ENCODE peak calls at places on chromosomes 7 and 10, in five cellular contexts. V is hepatocyte, B is tibial nerve, E is pancreas, W is IMR-90. G is an unnamed sample. For H3K4me1, the result is how much of the 10 kb centered on the place peaks cover.

GRCh38 chr10:110138197-110138812 is 69.1 kb upstream of the MXI1 start:
- DNase-seq in V (peak), B (no peak), E (no peak), W (peak), G (no peak)

GRCh38 chr7:138307633-138308032 is 152.4 kb upstream of the TRIM24 start:
- DNase-seq in V (no peak), B (no peak), E (no peak), W (no peak), G (no peak)

GRCh38 chr7:79317728-79318127 is 135.7 kb downstream of the MAGI2 start:
- DNase-seq in V (peak), B (no peak), E (no peak), W (peak), G (no peak)

GRCh38 chr7:32586291-32587221 is 91.3 kb downstream of the AVL9 start:
- DNase-seq in V (no peak), B (no peak), E (no peak), W (peak), G (no peak)

GRCh38 chr10:130493021-130493420 is 356.8 kb downstream of the GLRX3 start:
- DNase-seq in V (no peak), B (no peak), E (no peak), W (no peak), G (no peak)

GRCh38 chr7:12146813-12147212 is 64.3 kb upstream of the TMEM106B start:
- DNase-seq in V (no peak), B (no peak), E (no peak), W (no peak), G (no peak)

GRCh38 chr7:78149787-78150186 is 351.2 kb downstream of the PHTF2 start:
- DNase-seq in V (no peak), B (no peak), E (no peak), W (peak), G (no peak)

GRCh38 chr10:87659571-87660483 is at the start of gene PAPSS2:
- DNase-seq in V (peak), B (peak), E (peak), W (peak), G (peak)

GRCh38 chr7:128929201-128929808 is 8.4 kb upstream of the IRF5 start:
- DNase-seq in V (no peak), B (no peak), E (no peak), W (no peak), G (no peak)

DNA sequence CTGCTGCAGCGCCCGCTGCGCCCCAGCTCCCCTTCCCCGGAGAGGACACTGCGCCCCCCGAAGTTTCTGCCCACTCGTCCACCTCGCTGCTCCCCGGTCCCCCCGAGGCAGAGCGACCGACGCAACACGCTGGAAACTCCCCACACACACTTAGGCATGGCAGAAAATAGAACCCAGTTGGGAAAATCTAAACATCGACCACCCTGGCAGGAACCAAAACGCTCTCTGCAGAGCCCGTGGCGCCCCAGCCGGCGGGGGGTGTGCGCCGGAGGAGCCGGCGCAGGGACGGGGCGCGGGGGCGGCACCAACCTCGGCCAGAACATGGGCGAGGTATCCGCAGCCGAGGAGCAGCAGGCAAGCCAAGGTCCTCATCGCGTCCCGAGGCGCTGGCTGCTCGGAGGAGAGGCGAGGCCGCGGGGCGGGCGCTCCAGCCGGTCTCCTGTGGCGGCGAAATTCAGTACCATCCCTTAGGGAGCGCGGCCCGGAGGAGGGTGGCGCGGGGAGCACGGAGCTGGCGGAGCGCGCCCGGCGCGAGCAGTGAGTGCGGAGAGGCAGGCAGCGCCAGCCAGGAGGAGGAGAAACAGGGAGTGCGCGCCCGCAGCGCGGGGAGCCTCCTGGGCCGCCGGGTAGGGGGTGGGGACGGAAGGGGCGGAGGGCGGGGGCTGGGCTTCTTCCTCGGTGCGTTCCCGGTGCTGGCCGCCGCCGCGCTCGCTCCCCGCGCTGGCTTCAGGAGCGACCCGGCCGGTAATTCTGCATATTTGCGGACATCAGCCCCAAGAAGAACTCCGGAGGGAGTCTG is 817 bp downstream of the PDGFA start:
- DNase-seq in V (peak), B (peak), E (peak), W (peak), G (peak)
- H3K4me1 ChIP-seq in V (under half), B (half or more), E (under half), W (under half), G (under half)

DNA sequence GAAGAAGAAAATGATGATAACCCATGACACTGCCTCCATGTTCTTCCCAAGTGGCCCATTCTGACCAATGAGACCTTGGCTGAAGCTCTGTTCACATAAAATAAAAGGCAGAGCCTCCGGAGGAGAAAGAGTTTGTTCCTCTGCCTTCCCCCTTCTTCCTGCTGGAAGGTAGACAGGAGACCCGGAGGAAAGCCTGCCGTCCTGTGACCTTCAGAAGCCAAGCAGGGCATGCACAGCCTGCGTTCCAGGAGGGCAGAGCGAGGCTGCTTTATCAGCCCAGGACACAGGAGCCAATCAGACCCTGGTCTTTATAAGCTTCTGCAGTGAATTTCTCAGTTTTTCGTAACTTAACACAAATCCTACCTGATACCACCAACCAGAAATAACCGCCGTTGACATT is 8.6 kb upstream of the GRID1 start:
- DNase-seq in V (no peak), B (no peak), E (no peak), W (no peak), G (no peak)
- H3K4me1 ChIP-seq in V (under half), B (under half), E (under half), W (under half), G (under half)

GRCh38 chr7:131002600-131002999 is 268.6 kb upstream of the KLF14 start:
- DNase-seq in V (no peak), B (no peak), E (no peak), W (no peak), G (no peak)
- H3K4me1 ChIP-seq in V (under half), B (half or more), E (under half), W (under half), G (under half)

GRCh38 chr10:71978988-71979691 is 14.9 kb downstream of the CHST3 start:
- DNase-seq in V (no peak), B (no peak), E (no peak), W (no peak), G (no peak)

GRCh38 chr10:71981024-71981867 is 17.1 kb downstream of the CHST3 start:
- DNase-seq in V (no peak), B (no peak), E (peak), W (no peak), G (peak)

GRCh38 chr10:71980181-71981023 is 16.2 kb downstream of the CHST3 start:
- DNase-seq in V (no peak), B (no peak), E (no peak), W (peak), G (peak)

GRCh38 chr10:71978476-71978875 is 14.3 kb downstream of the CHST3 start:
- DNase-seq in V (no peak), B (no peak), E (no peak), W (no peak), G (no peak)

GRCh38 chr10:71979692-71980062 is 15.5 kb downstream of the CHST3 start:
- DNase-seq in V (no peak), B (no peak), E (no peak), W (no peak), G (no peak)
- H3K4me1 ChIP-seq in V (half or more), B (half or more), E (under half), W (under half), G (half or more)

GRCh38 chr10:79263951-79264350 is 83.3 kb upstream of the PPIF start:
- DNase-seq in V (no peak), B (no peak), E (no peak), W (no peak), G (no peak)
- H3K4me1 ChIP-seq in V (under half), B (half or more), E (under half), W (half or more), G (under half)

GRCh38 chr10:77400041-77400440 is 237.6 kb downstream of the KCNMA1 start:
- DNase-seq in V (no peak), B (no peak), E (no peak), W (no peak), G (no peak)

GRCh38 chr10:77397103-77397502 is 240.5 kb downstream of the KCNMA1 start:
- DNase-seq in V (no peak), B (no peak), E (no peak), W (no peak), G (no peak)

GRCh38 chr10:77401681-77402080 is 235.9 kb downstream of the KCNMA1 start:
- DNase-seq in V (no peak), B (no peak), E (no peak), W (no peak), G (no peak)

GRCh38 chr10:77398558-77398957 is 239.1 kb downstream of the KCNMA1 start:
- DNase-seq in V (no peak), B (no peak), E (no peak), W (peak), G (no peak)

DNA sequence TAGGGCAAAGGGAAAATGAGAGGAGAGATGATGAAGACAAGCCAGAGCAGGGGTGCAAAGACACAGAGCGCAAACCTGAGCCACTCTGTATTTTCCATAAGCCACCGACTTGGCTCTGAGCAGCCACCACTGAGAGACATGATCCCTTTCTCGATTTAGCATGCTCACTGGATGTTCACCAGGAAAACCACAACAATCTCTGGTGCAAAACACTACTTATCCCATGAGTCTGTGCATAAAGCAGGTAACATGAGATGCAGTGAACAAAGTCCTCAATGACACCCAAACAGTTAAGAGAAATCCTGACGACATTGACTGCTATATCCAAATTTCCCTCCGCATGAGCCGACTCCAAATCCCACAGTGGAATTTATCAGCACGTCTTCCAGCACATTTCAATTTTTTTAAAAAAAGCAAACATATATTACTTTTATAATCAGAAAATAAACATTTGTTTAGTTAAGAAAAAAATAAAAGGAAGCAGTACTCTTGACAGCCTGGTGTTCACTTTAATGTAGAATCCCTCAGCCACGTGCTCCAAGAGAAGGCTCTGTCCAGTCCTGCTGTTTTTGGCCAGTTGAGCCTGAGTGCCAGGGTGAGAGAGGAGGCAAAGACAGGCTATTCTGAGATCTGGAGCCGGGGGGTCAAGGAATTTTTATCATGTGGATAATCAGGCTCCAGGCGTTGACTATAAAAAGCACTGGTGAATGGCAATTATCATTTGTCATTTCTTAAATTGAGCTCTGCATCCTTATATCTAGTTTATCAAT is 238.4 kb downstream of the KCNMA1 start:
- DNase-seq in V (no peak), B (no peak), E (no peak), W (no peak), G (no peak)
- H3K4me1 ChIP-seq in V (under half), B (under half), E (under half), W (under half), G (under half)

DNA sequence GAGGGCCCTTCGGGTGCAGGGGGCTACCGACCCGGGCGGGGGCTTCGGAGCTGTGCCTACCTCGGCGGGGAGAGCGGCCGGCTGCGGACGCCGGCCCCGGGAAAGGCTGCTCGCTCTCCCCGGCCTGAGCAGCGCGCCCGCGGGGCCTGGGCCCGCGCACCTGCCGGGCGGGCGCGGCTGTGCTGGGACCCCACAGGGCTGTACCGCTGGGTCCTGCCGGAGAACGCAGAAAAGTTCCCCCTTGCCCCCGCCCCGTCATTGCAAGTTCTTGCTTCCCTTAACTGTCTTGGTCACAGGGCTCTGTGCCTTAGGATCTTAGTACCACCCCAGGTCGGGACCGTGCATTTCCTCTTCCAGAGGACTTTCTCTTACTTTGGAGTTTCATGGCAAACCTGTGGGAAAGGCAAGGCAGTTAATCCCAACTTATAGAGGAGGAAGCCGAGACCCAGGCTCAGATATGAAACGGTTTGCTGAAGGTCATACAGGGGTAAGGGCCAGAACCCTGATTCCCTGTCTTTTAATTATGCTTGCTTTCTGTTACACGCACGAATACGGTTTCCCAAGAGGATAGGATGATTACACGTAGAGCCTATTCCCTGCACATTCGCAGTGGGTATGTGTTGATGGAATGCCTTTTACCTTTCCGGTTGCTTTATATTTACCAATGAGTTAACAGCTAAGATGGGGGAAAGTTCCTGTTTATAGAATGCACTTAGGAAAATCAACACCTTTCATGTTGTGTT is 662 bp downstream of the PCGF5 start:
- DNase-seq in V (no peak), B (no peak), E (peak), W (peak), G (no peak)
- H3K4me1 ChIP-seq in V (under half), B (under half), E (under half), W (under half), G (under half)

G was measured in ovary.